ENCODE peak calls at places on chromosomes 12 and 14, in eight cellular contexts. L is T-cell; F is NCI-H1105 treated with DMSO at 0.1 percent for 48 hours; E is stimulated activated CD8-positive, alpha-beta memory T cell treated with anti-CD3 and anti-CD28 coated beads, Interleukin-4, amount 100 ng/mL, for 24 hours; K is RPMI8226; Q is activated CD4-positive, alpha-beta T cell treated with anti-CD3 and anti-CD28 coated beads for 36 hours; M is stimulated activated CD4-positive, alpha-beta T cell treated with anti-CD3 and anti-CD28 coated beads, Interleukin-2, amount 100 ng/mL, for 48 hours; B is fibroblast of mammary gland. D is an unnamed sample.

GRCh38 chr14:34237098-34237497 is 224.9 kb downstream of the SPTSSA start:
- DNase-seq in M (no peak), Q (no peak), E (no peak), F (no peak), L (no peak), K (no peak), B (no peak), D (no peak)

GRCh38 chr14:59195898-59196297 is 7.4 kb downstream of the DAAM1 start:
- DNase-seq in B (no peak), E (no peak), F (no peak), Q (no peak), M (no peak), L (no peak), K (no peak), D (no peak)

GRCh38 chr14:100679707-100680438 is 46.8 kb upstream of the DLK1 start:
- DNase-seq in F (no peak), Q (no peak), M (no peak), K (no peak), B (peak; percentile 86), E (no peak), L (no peak), D (peak; percentile 91)

GRCh38 chr12:123657211-123657610 is 13.7 kb upstream of the TCTN2 start:
- DNase-seq in L (no peak), M (no peak), F (no peak), E (no peak), B (no peak), K (no peak), Q (no peak), D (no peak)

GRCh38 chr12:90801776-90802175 is 153.2 kb downstream of the CCER1 start:
- DNase-seq in F (no peak), E (no peak), K (no peak), M (no peak), Q (no peak), L (no peak), B (peak; percentile 68), D (no peak)

GRCh38 chr12:105331805-105332251 is 1.3 kb downstream of the C12orf75 start:
- DNase-seq in Q (peak; percentile 50), F (no peak), K (no peak), E (no peak), L (peak; percentile 22), M (no peak), B (no peak), D (no peak)

GRCh38 chr12:3337944-3338343 is 153.1 kb upstream of the PRMT8 start:
- DNase-seq in L (no peak), E (no peak), M (no peak), K (no peak), F (no peak), B (no peak), Q (no peak), D (no peak)

GRCh38 chr12:91889059-91889458 is 256.6 kb downstream of the BTG1 start:
- DNase-seq in F (no peak), B (no peak), L (no peak), Q (no peak), K (no peak), M (no peak), E (no peak), D (no peak)

GRCh38 chr12:121894633-121895032 is 6.0 kb downstream of the PSMD9 start:
- DNase-seq in K (no peak), L (no peak), M (no peak), Q (peak; percentile 14), E (no peak), B (peak; percentile 63), F (peak; percentile 3), D (peak; percentile 10)

GRCh38 chr12:31508436-31509150 is 82.3 kb downstream of the DENND5B start:
- DNase-seq in F (no peak), B (no peak), E (no peak), Q (no peak), L (no peak), K (no peak), M (no peak), D (no peak)

GRCh38 chr14:65566820-65567522 is 154.4 kb downstream of the FUT8 start:
- DNase-seq in Q (no peak), E (no peak), L (no peak), K (no peak), F (no peak), B (no peak), M (no peak), D (no peak)

GRCh38 chr12:6416596-6416995 is 28.2 kb upstream of the CD27 start:
- DNase-seq in L (no peak), F (no peak), Q (peak; percentile 33), K (peak; percentile 63), M (no peak), E (no peak), B (no peak), D (no peak)

GRCh38 chr12:59194794-59195193 is 274.5 kb upstream of the LRIG3 start:
- DNase-seq in M (no peak), F (no peak), B (no peak), E (no peak), Q (no peak), L (no peak), K (no peak), D (no peak)

GRCh38 chr12:124768462-124769165 is 95.0 kb downstream of the SCARB1 start:
- DNase-seq in K (no peak), L (no peak), M (no peak), B (no peak), Q (no peak), E (no peak), F (no peak), D (no peak)

GRCh38 chr12:119459481-119459880 is 125.0 kb downstream of the CCDC60 start:
- DNase-seq in M (no peak), Q (no peak), F (no peak), E (no peak), L (no peak), B (no peak), K (no peak), D (no peak)

GRCh38 chr14:28061006-28061405 is 705.6 kb upstream of the FOXG1 start:
- DNase-seq in F (no peak), L (no peak), B (no peak), M (no peak), Q (no peak), K (no peak), E (no peak), D (no peak)

GRCh38 chr14:101929096-101929495 is 35.3 kb upstream of the DYNC1H1 start:
- DNase-seq in M (no peak), B (no peak), L (no peak), E (no peak), F (no peak), K (no peak), Q (no peak), D (no peak)

GRCh38 chr14:34059925-34060746 is 109.3 kb upstream of the EGLN3 start:
- DNase-seq in L (peak; percentile 43), Q (peak; percentile 83), B (peak; percentile 62), K (peak; percentile 73), F (no peak), E (peak; percentile 35), M (peak; percentile 57), D (peak; percentile 24)

GRCh38 chr14:21894003-21894897 is 220.6 kb upstream of the OR4E1 start:
- DNase-seq in Q (peak; percentile 77), K (no peak), M (peak; percentile 50), E (peak; percentile 15), L (peak; percentile 50), F (no peak), B (no peak), D (no peak)

GRCh38 chr12:111369496-111370220 is 763 bp upstream of the PHETA1 start:
- DNase-seq in F (no peak), K (no peak), L (no peak), M (no peak), E (no peak), B (no peak), Q (no peak), D (no peak)

GRCh38 chr14:23512156-23512555 is 39.4 kb downstream of the ZFHX2 start:
- DNase-seq in E (no peak), F (peak; percentile 77), Q (peak; percentile 44), L (peak; percentile 30), B (no peak), M (peak; percentile 8), K (peak; percentile 23), D (no peak)

GRCh38 chr14:105343194-105343593 is 28.6 kb downstream of the PACS2 start:
- DNase-seq in B (no peak), E (no peak), Q (no peak), L (no peak), M (no peak), K (no peak), F (peak; percentile 7), D (no peak)

GRCh38 chr12:123141615-123142517 is 9.0 kb downstream of the PITPNM2 start:
- DNase-seq in K (peak; percentile 44), L (no peak), E (no peak), F (no peak), B (peak; percentile 82), M (no peak), Q (no peak), D (peak; percentile 61)

GRCh38 chr14:92626041-92626440 is 112.5 kb downstream of the RIN3 start:
- DNase-seq in K (no peak), E (no peak), M (no peak), B (peak; percentile 36), L (no peak), F (no peak), Q (no peak), D (no peak)

D was measured in HFFc6.